ENCODE peak calls at places on chromosomes 7 and 10, in five cellular contexts. Q is small intestine; L is CD4-positive, CD25-positive, alpha-beta regulatory T cell; A is colonic mucosa; H is CD8-positive, alpha-beta memory T cell. J is an unnamed sample.

GRCh38 chr10:76357726-76358125 is 926.3 kb downstream of the LRMDA start:
- DNase-seq in Q (no peak), L (no peak), A (no peak), H (no peak), J (no peak)

GRCh38 chr7:100884741-100885439 is 4.6 kb downstream of the UFSP1 start:
- DNase-seq in Q (no peak), L (no peak), A (no peak), H (no peak), J (peak; percentile 45)

GRCh38 chr7:106129291-106129690 is 17.2 kb upstream of the SYPL1 start:
- DNase-seq in Q (no peak), L (no peak), A (no peak), H (no peak), J (no peak)

GRCh38 chr7:2504128-2504817 is 15.3 kb upstream of the LFNG start:
- DNase-seq in Q (no peak), L (no peak), A (no peak), H (no peak), J (no peak)

GRCh38 chr10:68602434-68602833 is 42.3 kb downstream of the TET1 start:
- DNase-seq in Q (no peak), L (no peak), A (no peak), H (no peak), J (no peak)

GRCh38 chr7:75624134-75624832 is 114.5 kb downstream of the HIP1 start:
- DNase-seq in Q (no peak), L (no peak), A (no peak), H (no peak), J (no peak)

GRCh38 chr7:27346531-27347260 is 104.1 kb downstream of the EVX1 start:
- DNase-seq in Q (no peak), L (no peak), A (peak; percentile 73), H (no peak), J (no peak)

GRCh38 chr10:103682042-103682441 is 173.3 kb downstream of the SH3PXD2A start:
- DNase-seq in Q (no peak), L (no peak), A (no peak), H (no peak), J (no peak)

GRCh38 chr10:86711237-86711956 is 43.1 kb downstream of the LDB3 start:
- DNase-seq in Q (peak; percentile 87), L (peak; percentile 85), A (peak; percentile 90), H (peak; percentile 86), J (peak; percentile 85)

GRCh38 chr10:79981356-79981672 is 32.4 kb upstream of the SFTPD start:
- DNase-seq in Q (no peak), L (no peak), A (no peak), H (no peak), J (no peak)

GRCh38 chr10:31031666-31032514 is at the start of gene ZNF438:
- DNase-seq in Q (peak; percentile 96), L (peak; percentile 96), A (peak; percentile 98), H (peak; percentile 97), J (peak; percentile 95)

GRCh38 chr7:24718977-24719491 is 38.2 kb downstream of the GSDME start:
- DNase-seq in Q (no peak), L (no peak), A (no peak), H (no peak), J (no peak)

GRCh38 chr7:120445276-120445675 is 172.3 kb downstream of the KCND2 start:
- DNase-seq in Q (no peak), L (no peak), A (no peak), H (no peak), J (no peak)

GRCh38 chr10:30384791-30385201 is 35.7 kb upstream of the MTPAP start:
- DNase-seq in Q (peak; percentile 10), L (no peak), A (no peak), H (no peak), J (no peak)

GRCh38 chr10:76560338-76560737 is 1077.3 kb downstream of the KCNMA1 start:
- DNase-seq in Q (no peak), L (no peak), A (no peak), H (no peak), J (no peak)

GRCh38 chr7:22582860-22583640 is 83.1 kb upstream of the STEAP1B start:
- DNase-seq in Q (peak; percentile 77), L (no peak), A (no peak), H (no peak), J (no peak)

GRCh38 chr7:151014950-151015349 is 9.3 kb downstream of the ATG9B start:
- DNase-seq in Q (peak; percentile 32), L (peak; percentile 42), A (peak; percentile 36), H (peak; percentile 48), J (peak; percentile 43)

GRCh38 chr7:30196408-30196807 is 61.6 kb downstream of the MTURN start:
- DNase-seq in Q (no peak), L (no peak), A (no peak), H (no peak), J (no peak)

GRCh38 chr7:116617878-116618277 is 54.1 kb upstream of the MET start:
- DNase-seq in Q (no peak), L (no peak), A (no peak), H (no peak), J (no peak)

GRCh38 chr7:103859699-103860098 is 129.8 kb downstream of the RELN start:
- DNase-seq in Q (no peak), L (no peak), A (no peak), H (no peak), J (no peak)

GRCh38 chr10:13808556-13809391 is 222.0 kb downstream of the PRPF18 start:
- DNase-seq in Q (no peak), L (no peak), A (no peak), H (no peak), J (no peak)

GRCh38 chr7:21214656-21215055 is 213.2 kb upstream of the SP4 start:
- DNase-seq in Q (no peak), L (no peak), A (no peak), H (no peak), J (no peak)

GRCh38 chr7:127586346-127586745 is 950 bp upstream of the GCC1 start:
- DNase-seq in Q (no peak), L (no peak), A (no peak), H (no peak), J (no peak)

GRCh38 chr7:143507094-143507518 is 29.4 kb downstream of the TAS2R41 start:
- DNase-seq in Q (no peak), L (no peak), A (no peak), H (no peak), J (no peak)

GRCh38 chr10:117175215-117175900 is 21.9 kb upstream of the KCNK18 start:
- DNase-seq in Q (peak; percentile 20), L (no peak), A (peak; percentile 35), H (no peak), J (no peak)

GRCh38 chr7:43584200-43584586 is 1.3 kb downstream of the STK17A start:
- DNase-seq in Q (peak; percentile 33), L (no peak), A (peak; percentile 34), H (peak; percentile 57), J (peak; percentile 45)

GRCh38 chr7:3260425-3260762 is 40.7 kb upstream of the SDK1 start:
- DNase-seq in Q (peak; percentile 36), L (no peak), A (no peak), H (no peak), J (no peak)

GRCh38 chr10:27448926-27449325 is 55.2 kb upstream of the RAB18 start:
- DNase-seq in Q (no peak), L (no peak), A (no peak), H (no peak), J (no peak)

GRCh38 chr10:92689663-92690210 is at the start of gene HHEX:
- DNase-seq in Q (peak; percentile 42), L (no peak), A (peak; percentile 65), H (peak; percentile 17), J (no peak)

GRCh38 chr10:88165849-88166271 is 302.4 kb downstream of the PTEN start:
- DNase-seq in Q (no peak), L (no peak), A (no peak), H (no peak), J (no peak)

GRCh38 chr7:33892945-33893344 is 12.4 kb upstream of the BMPER start:
- DNase-seq in Q (no peak), L (no peak), A (no peak), H (no peak), J (no peak)

GRCh38 chr7:105376901-105377533 is 11.7 kb downstream of the SRPK2 start:
- DNase-seq in Q (no peak), L (no peak), A (no peak), H (no peak), J (no peak)

GRCh38 chr7:114439581-114439980 is 25.0 kb downstream of the FOXP2 start:
- DNase-seq in Q (no peak), L (no peak), A (no peak), H (no peak), J (no peak)

GRCh38 chr10:98664329-98665042 is 217.8 kb upstream of the HPS1 start:
- DNase-seq in Q (peak; percentile 47), L (peak; percentile 29), A (peak; percentile 19), H (peak; percentile 19), J (peak; percentile 40)

DNA sequence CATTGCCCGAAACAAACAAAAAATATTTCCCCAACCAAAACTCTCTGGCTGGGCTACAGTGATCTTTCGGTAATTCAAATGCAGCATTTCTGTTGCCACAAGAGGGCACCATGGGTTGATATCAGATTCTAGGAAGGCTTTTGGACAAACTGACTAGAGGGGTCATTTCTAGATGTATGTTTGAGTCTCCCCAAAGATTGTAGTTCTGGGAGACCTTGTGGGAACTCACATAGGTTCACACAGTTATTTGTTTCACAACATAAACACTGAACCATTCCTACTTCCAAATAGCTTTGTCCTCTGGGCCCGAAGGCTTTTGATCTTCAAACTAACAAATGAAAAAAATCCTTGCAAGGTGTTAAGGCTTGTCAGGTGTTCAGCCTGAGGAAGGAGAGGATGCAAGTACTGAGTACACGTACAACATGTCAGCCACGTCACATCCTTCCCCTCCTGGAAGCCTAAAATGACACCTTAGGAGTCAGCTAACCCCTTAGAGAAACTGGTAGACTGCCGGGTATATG is 37.0 kb upstream of the IL15RA start:
- DNase-seq in Q (peak; percentile 63), L (peak; percentile 78), A (peak; percentile 77), H (peak; percentile 79), J (peak; percentile 81)
- H3K27ac ChIP-seq in Q (peak overlapping the region; percentile 5), L (peak overlapping the region; percentile 80), A (no peak overlapping the region), H (no peak overlapping the region), J (peak overlapping the region; percentile 70)

GRCh38 chr10:72557362-72557761 is 68.5 kb downstream of the MICU1 start:
- DNase-seq in Q (no peak), L (no peak), A (no peak), H (no peak), J (no peak)
- H3K27ac ChIP-seq in Q (no peak overlapping the region), L (no peak overlapping the region), A (no peak overlapping the region), H (no peak overlapping the region), J (no peak overlapping the region)

GRCh38 chr7:148935451-148935850 is 51.4 kb upstream of the EZH2 start:
- DNase-seq in Q (no peak), L (no peak), A (no peak), H (no peak), J (no peak)
- H3K27ac ChIP-seq in Q (no peak overlapping the region), L (no peak overlapping the region), A (no peak overlapping the region), H (no peak overlapping the region), J (no peak overlapping the region)

DNA sequence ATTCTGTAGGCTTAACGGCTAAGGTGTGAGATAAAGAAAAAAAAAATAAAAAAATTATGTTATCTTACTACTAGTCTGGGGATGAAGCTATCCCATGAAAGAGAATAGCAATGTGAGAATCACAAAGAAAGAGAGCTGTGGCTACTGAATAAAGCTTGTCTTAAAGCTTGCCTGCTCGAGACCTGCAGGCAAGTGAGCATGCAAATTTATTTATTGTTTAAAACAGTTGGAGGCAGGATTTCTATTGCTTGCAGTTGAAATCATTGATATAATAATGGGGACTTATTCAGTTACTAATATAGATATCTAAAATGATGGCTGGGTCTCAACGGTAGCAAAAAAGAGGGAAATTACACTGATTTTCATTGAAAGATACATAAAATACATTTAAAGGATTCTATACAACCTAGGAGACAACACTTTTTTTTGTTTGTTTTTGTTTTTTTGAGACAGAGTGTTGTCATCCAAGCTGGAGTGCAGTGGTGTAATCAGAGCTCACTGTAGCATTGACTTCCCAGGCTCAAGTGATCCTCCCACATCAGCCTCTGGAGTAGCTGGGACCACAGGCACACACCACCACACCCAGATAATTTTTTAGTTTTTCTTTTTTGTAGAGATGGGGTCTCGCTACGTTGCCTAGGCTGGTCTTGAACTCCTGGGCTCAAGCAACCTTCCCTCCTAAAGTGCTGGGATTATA is 144.5 kb upstream of the FEZF1 start:
- DNase-seq in Q (no peak), L (no peak), A (no peak), H (no peak), J (no peak)
- H3K27ac ChIP-seq in Q (no peak overlapping the region), L (no peak overlapping the region), A (no peak overlapping the region), H (no peak overlapping the region), J (no peak overlapping the region)